ENCODE peak calls at places on chromosomes 3 and 15, in ten cellular contexts. E is GDM1; Z is stimulated activated CD8-positive, alpha-beta memory T cell treated with anti-CD3 and anti-CD28 coated beads, Interleukin-15, amount 100 ng/mL, for 4 hours; V is lung; R is GM10248; I is HT1080; W is naive thymus-derived CD8-positive, alpha-beta T cell; P is amniotic stem cell; X is RPMI8226; B is NCI-H1092. Q is an unnamed sample.

GRCh38 chr3:172152869-172153268 is 113.5 kb downstream of the FNDC3B start:
- DNase-seq in V (no peak), B (no peak), X (no peak), R (no peak), P (peak), W (no peak), Z (no peak), E (no peak), I (no peak), Q (no peak)

GRCh38 chr3:39937874-39938273 is 128.5 kb downstream of the MYRIP start:
- DNase-seq in B (no peak), W (no peak), E (no peak), Z (no peak), V (no peak), R (no peak), P (no peak), I (no peak), X (no peak), Q (no peak)

GRCh38 chr15:99230867-99231266 is 18.5 kb downstream of the TTC23 start:
- DNase-seq in P (no peak), W (no peak), V (no peak), E (no peak), Z (no peak), I (no peak), R (no peak), X (no peak), B (no peak), Q (no peak)

GRCh38 chr3:62935793-62936192 is 60.6 kb upstream of the CADPS start:
- DNase-seq in X (no peak), E (no peak), Z (no peak), B (no peak), P (no peak), V (no peak), W (no peak), I (no peak), R (no peak), Q (no peak)

GRCh38 chr15:59251001-59251845 is 44.6 kb downstream of the LDHAL6B start:
- DNase-seq in I (no peak), W (no peak), X (peak), B (no peak), Z (no peak), V (no peak), P (no peak), E (no peak), R (peak), Q (no peak)

GRCh38 chr3:195195321-195196209 is 75.4 kb downstream of the XXYLT1 start:
- DNase-seq in W (no peak), E (no peak), Z (no peak), R (no peak), X (no peak), P (no peak), B (peak), V (no peak), I (peak), Q (no peak)

GRCh38 chr15:52787123-52787503 is 3.0 kb downstream of the ONECUT1 start:
- DNase-seq in R (no peak), P (no peak), Z (no peak), X (no peak), I (no peak), V (no peak), B (no peak), W (no peak), E (no peak), Q (no peak)

GRCh38 chr3:63135362-63135761 is 142.7 kb upstream of the SYNPR start:
- DNase-seq in E (no peak), X (no peak), Z (no peak), R (no peak), I (peak), W (no peak), V (no peak), B (no peak), P (no peak), Q (no peak)

GRCh38 chr15:56249080-56249479 is 5.4 kb upstream of the RFX7 start:
- DNase-seq in I (peak), B (peak), W (no peak), R (no peak), Z (no peak), E (peak), V (no peak), P (peak), X (peak), Q (no peak)

GRCh38 chr3:175433026-175433668 is 574.0 kb downstream of the NAALADL2 start:
- DNase-seq in W (no peak), E (no peak), X (no peak), B (no peak), V (no peak), Z (no peak), R (no peak), I (no peak), P (no peak), Q (no peak)

GRCh38 chr3:187264051-187264450 is 27.5 kb downstream of the MASP1 start:
- DNase-seq in W (no peak), I (no peak), R (no peak), P (peak), V (no peak), Z (no peak), X (no peak), E (no peak), B (no peak), Q (no peak)

GRCh38 chr3:9172851-9173320 is 76.6 kb downstream of the SRGAP3 start:
- DNase-seq in P (no peak), X (no peak), V (no peak), I (peak), E (peak), B (peak), R (no peak), W (no peak), Z (no peak), Q (no peak)

GRCh38 chr3:20240154-20240883 is 54.3 kb upstream of the SGO1 start:
- DNase-seq in Z (no peak), W (no peak), I (no peak), R (no peak), E (no peak), B (no peak), V (no peak), X (no peak), P (no peak), Q (no peak)

GRCh38 chr15:89457086-89457485 is 39.3 kb downstream of the RHCG start:
- DNase-seq in B (no peak), R (no peak), I (peak), E (no peak), V (no peak), Z (no peak), P (no peak), X (peak), W (no peak), Q (no peak)

GRCh38 chr3:5051772-5052171 is 70.3 kb upstream of the ARL8B start:
- DNase-seq in P (no peak), E (no peak), V (no peak), B (no peak), I (no peak), W (no peak), R (peak), Z (no peak), X (no peak), Q (no peak)

GRCh38 chr3:194860725-194861124 is 175.0 kb downstream of the FAM43A start:
- DNase-seq in R (no peak), W (no peak), Z (no peak), P (no peak), X (no peak), E (no peak), B (no peak), I (no peak), V (no peak), Q (no peak)

GRCh38 chr3:144105542-144105941 is 133.9 kb downstream of the DIPK2A start:
- DNase-seq in Z (no peak), W (no peak), X (no peak), V (no peak), R (no peak), E (no peak), I (no peak), P (no peak), B (no peak), Q (no peak)

GRCh38 chr3:38278841-38279240 is 3.3 kb upstream of the SLC22A14 start:
- DNase-seq in V (no peak), R (no peak), W (no peak), P (no peak), I (no peak), Z (no peak), X (no peak), B (no peak), E (no peak), Q (no peak)

GRCh38 chr3:64460877-64461276 is 226.9 kb downstream of the ADAMTS9 start:
- DNase-seq in P (peak), Z (no peak), X (no peak), V (no peak), R (no peak), I (peak), E (no peak), W (no peak), B (no peak), Q (no peak)

GRCh38 chr15:70056091-70056680 is 41.5 kb downstream of the TLE3 start:
- DNase-seq in R (no peak), P (no peak), I (no peak), E (no peak), B (no peak), Z (no peak), W (no peak), V (no peak), X (no peak), Q (no peak)

GRCh38 chr3:30643763-30644462 is 37.5 kb downstream of the TGFBR2 start:
- DNase-seq in R (no peak), E (no peak), Z (no peak), X (no peak), P (no peak), V (no peak), B (no peak), I (no peak), W (peak), Q (no peak)

Q was measured in D721Med.